ENCODE peak calls at places on chromosomes 11 and 22, in nine cellular contexts. W, D, Y, P, Z, T, K, E and S are unnamed samples.
A peak's percentile ranks its signal among the peaks of the same experiment; 100 is the strongest.

GRCh38 chr11:20207781-20208621 is 47.7 kb upstream of the DBX1 start:
- DNase-seq in E (no peak), Z (no peak), D (no peak), T (no peak), Y (no peak), K (no peak), P (no peak), W (no peak), S (peak; percentile 49)

GRCh38 chr11:46900091-46900746 is 18.1 kb downstream of the LRP4 start:
- DNase-seq in P (no peak), T (no peak), W (no peak), E (no peak), Y (no peak), D (no peak), K (no peak), Z (no peak), S (no peak)

GRCh38 chr11:45266693-45267451 is 19.3 kb downstream of the SYT13 start:
- DNase-seq in Y (peak; percentile 89), W (no peak), P (no peak), T (no peak), D (no peak), K (no peak), Z (no peak), E (no peak), S (no peak)

GRCh38 chr11:17353228-17354021 is 1.8 kb downstream of the NCR3LG1 start:
- DNase-seq in W (peak; percentile 9), P (no peak), T (no peak), Z (no peak), E (peak; percentile 57), D (peak; percentile 74), Y (peak; percentile 87), K (peak; percentile 19), S (peak; percentile 83)

GRCh38 chr22:18048441-18048898 is 24.1 kb upstream of the MICAL3 start:
- DNase-seq in W (peak; percentile 43), P (no peak), Z (no peak), E (peak; percentile 62), K (no peak), Y (peak; percentile 36), T (no peak), D (peak; percentile 40), S (no peak)

GRCh38 chr11:47507868-47508594 is 44.9 kb downstream of the CELF1 start:
- DNase-seq in E (no peak), Z (no peak), K (no peak), Y (no peak), P (no peak), T (no peak), D (no peak), W (no peak), S (no peak)

GRCh38 chr11:113477321-113477720 is 2.1 kb upstream of the DRD2 start:
- DNase-seq in Y (no peak), W (no peak), P (no peak), D (no peak), E (no peak), K (no peak), T (no peak), Z (no peak), S (no peak)

GRCh38 chr11:69445131-69445470 is 36.4 kb upstream of the LINC01488 start:
- DNase-seq in T (no peak), W (no peak), Y (no peak), Z (no peak), K (no peak), E (no peak), D (no peak), P (no peak), S (no peak)

GRCh38 chr22:17785185-17786184 is 11.2 kb upstream of the BID start:
- DNase-seq in Z (peak; percentile 54), W (no peak), Y (peak; percentile 84), P (no peak), E (no peak), K (peak; percentile 69), T (peak; percentile 57), D (no peak), S (peak; percentile 80)

GRCh38 chr11:44445500-44446340 is 119.7 kb upstream of the CD82 start:
- DNase-seq in Z (no peak), P (no peak), T (no peak), E (no peak), W (no peak), K (no peak), Y (no peak), D (no peak), S (no peak)

GRCh38 chr11:113176971-113177370 is 137.4 kb upstream of the TTC12 start:
- DNase-seq in K (no peak), T (no peak), W (peak; percentile 33), D (peak; percentile 77), P (no peak), E (peak; percentile 45), Z (no peak), Y (no peak), S (no peak)

GRCh38 chr11:74849525-74850391 is 99.1 kb downstream of the XRRA1 start:
- DNase-seq in D (peak; percentile 72), E (no peak), K (no peak), Z (peak; percentile 73), P (no peak), Y (no peak), T (no peak), W (peak; percentile 8), S (no peak)

GRCh38 chr22:35785181-35785923 is 67.7 kb downstream of the APOL5 start:
- DNase-seq in Y (no peak), P (no peak), K (no peak), E (no peak), D (peak; percentile 67), W (no peak), T (no peak), Z (no peak), S (no peak)

GRCh38 chr11:94544832-94545640 is 1.3 kb downstream of the FUT4 start:
- DNase-seq in Z (no peak), P (no peak), T (no peak), K (no peak), D (no peak), Y (peak; percentile 53), E (no peak), W (no peak), S (peak; percentile 63)

GRCh38 chr22:46250783-46251125 is 661 bp upstream of the CDPF1 start:
- DNase-seq in T (no peak), W (no peak), E (no peak), P (no peak), K (no peak), Z (no peak), D (no peak), Y (no peak), S (no peak)

GRCh38 chr22:29621761-29622526 is 18.5 kb downstream of the NF2 start:
- DNase-seq in D (peak; percentile 94), P (no peak), K (no peak), Y (no peak), E (peak; percentile 92), W (peak; percentile 94), Z (no peak), T (no peak), S (no peak)

GRCh38 chr11:70281114-70281729 is 10.7 kb downstream of the PPFIA1 start:
- DNase-seq in T (no peak), Y (no peak), P (peak; percentile 7), E (peak; percentile 42), D (peak; percentile 79), Z (no peak), K (no peak), W (no peak), S (no peak)

GRCh38 chr11:2690261-2690575 is 9.6 kb downstream of the KCNQ1OT1 start:
- DNase-seq in K (no peak), Z (no peak), P (no peak), E (no peak), W (no peak), T (no peak), Y (no peak), D (no peak), S (no peak)

GRCh38 chr11:26276798-26277424 is 55.0 kb upstream of the ANO3 start:
- DNase-seq in E (no peak), K (peak; percentile 1), W (peak; percentile 12), Z (peak; percentile 30), T (no peak), D (peak; percentile 84), P (no peak), Y (peak; percentile 53), S (no peak)

GRCh38 chr11:65279713-65280459 is 18.1 kb downstream of the POLA2 start:
- DNase-seq in Z (no peak), K (no peak), D (peak; percentile 99), T (no peak), P (no peak), Y (no peak), E (peak; percentile 74), W (peak; percentile 56), S (no peak)

GRCh38 chr11:14500181-14500651 is 605 bp upstream of the COPB1 start:
- DNase-seq in K (peak; percentile 50), T (peak; percentile 23), P (no peak), Y (peak; percentile 74), E (peak; percentile 4), W (peak; percentile 9), D (peak; percentile 66), Z (no peak), S (peak; percentile 66)

GRCh38 chr11:48062649-48063048 is 82.3 kb downstream of the PTPRJ start:
- DNase-seq in K (no peak), E (no peak), Y (no peak), T (no peak), W (no peak), P (no peak), D (no peak), Z (no peak), S (no peak)

GRCh38 chr11:69014084-69014935 is 1.3 kb upstream of the MRGPRF start:
- DNase-seq in Y (peak; percentile 49), E (no peak), T (no peak), W (no peak), D (no peak), P (no peak), Z (no peak), K (no peak), S (no peak)

GRCh38 chr11:12050911-12051667 is 42.7 kb upstream of the DKK3 start:
- DNase-seq in W (no peak), P (no peak), T (no peak), E (no peak), D (no peak), K (no peak), Y (no peak), Z (no peak), S (no peak)

GRCh38 chr22:49051491-49052022 is 776.1 kb downstream of the BRD1 start:
- DNase-seq in W (no peak), Y (no peak), T (no peak), K (no peak), D (no peak), E (no peak), Z (no peak), P (no peak), S (no peak)

GRCh38 chr11:15289718-15290117 is 175.0 kb downstream of the INSC start:
- DNase-seq in T (no peak), K (no peak), Y (no peak), P (no peak), E (no peak), Z (no peak), D (no peak), W (no peak), S (no peak)

GRCh38 chr11:47467372-47467771 is 18.4 kb upstream of the RAPSN start:
- DNase-seq in Y (peak; percentile 68), Z (no peak), D (no peak), K (no peak), T (no peak), P (no peak), W (no peak), E (no peak), S (no peak)

GRCh38 chr22:47810505-47811500 is 1048.4 kb downstream of the TBC1D22A start:
- DNase-seq in T (no peak), W (no peak), E (no peak), Y (no peak), D (no peak), Z (no peak), K (no peak), P (no peak), S (no peak)

GRCh38 chr22:23067691-23068090 is 2.6 kb upstream of the GNAZ start:
- DNase-seq in P (no peak), K (no peak), Y (no peak), W (no peak), D (no peak), Z (no peak), T (no peak), E (no peak), S (peak; percentile 13)

GRCh38 chr11:67615455-67616430 is 9.0 kb downstream of the NDUFV1 start:
- DNase-seq in Z (peak; percentile 35), E (no peak), Y (peak; percentile 63), T (no peak), K (no peak), D (no peak), W (no peak), P (no peak), S (peak; percentile 65)